ENCODE peak calls at places on chromosomes 16 and 17, in four cellular contexts. P is K562, M is GM23338, I is stomach. X is an unnamed sample.

GRCh38 chr17:55513885-55514590 is 2.8 kb upstream of the SMIM36 start:
- DNase-seq in M (peak), P (peak), I (peak), X (peak)

GRCh38 chr17:55964191-55964590 is 189.1 kb upstream of the ANKFN1 start:
- DNase-seq in I (no peak), M (no peak), P (no peak), X (no peak)

GRCh38 chr16:68902376-68903345 is 59.3 kb downstream of the TANGO6 start:
- DNase-seq in M (peak), I (no peak), P (peak), X (peak)

GRCh38 chr17:596287-596686 is 118.4 kb downstream of the VPS53 start:
- DNase-seq in M (no peak), I (no peak), P (no peak), X (no peak)

GRCh38 chr16:87323727-87324410 is 6.7 kb upstream of the C16orf95 start:
- DNase-seq in M (no peak), I (no peak), P (no peak), X (no peak)

GRCh38 chr16:8611886-8612595 is 9.5 kb upstream of the METTL22 start:
- DNase-seq in M (no peak), I (no peak), P (no peak), X (no peak)

GRCh38 chr17:80272366-80272765 is 11.7 kb downstream of the RNF213 start:
- DNase-seq in M (no peak), I (no peak), P (no peak), X (no peak)

GRCh38 chr17:40361925-40362695 is 2.4 kb downstream of the GJD3 start:
- DNase-seq in I (no peak), M (no peak), P (no peak), X (no peak)

GRCh38 chr16:69467531-69468204 is 43.2 kb downstream of the CYB5B start:
- DNase-seq in M (no peak), I (no peak), P (no peak), X (no peak)

GRCh38 chr16:1941162-1941923 is 1.7 kb downstream of the MSRB1 start:
- DNase-seq in I (no peak), P (peak), M (peak), X (no peak)

GRCh38 chr16:89815639-89816348 is 653 bp downstream of the FANCA start:
- DNase-seq in M (peak), I (no peak), P (no peak), X (no peak)

GRCh38 chr17:82463881-82464566 is 5.5 kb downstream of the NARF start:
- DNase-seq in I (no peak), M (no peak), P (peak), X (no peak)

GRCh38 chr17:59456923-59457615 is 108.3 kb upstream of the DHX40 start:
- DNase-seq in P (no peak), I (no peak), M (no peak), X (no peak)

GRCh38 chr17:81577278-81578000 is 25.3 kb upstream of the FAAP100 start:
- DNase-seq in M (no peak), I (no peak), P (no peak), X (no peak)

GRCh38 chr16:79823644-79824043 is 223.1 kb upstream of the MAF start:
- DNase-seq in M (no peak), P (no peak), I (no peak), X (no peak)

GRCh38 chr17:73309727-73310555 is 1.9 kb downstream of the CDC42EP4 start:
- DNase-seq in I (peak), M (peak), P (no peak), X (peak)

GRCh38 chr17:933168-934083 is 46.1 kb downstream of the NXN start:
- DNase-seq in I (peak), P (peak), M (peak), X (no peak)

GRCh38 chr16:31404353-31405064 is 11.4 kb downstream of the ITGAD start:
- DNase-seq in M (no peak), I (no peak), P (peak), X (no peak)

GRCh38 chr16:6019490-6019991 is 921.9 kb upstream of the EEF2KMT start:
- DNase-seq in M (peak), P (no peak), I (no peak), X (no peak)

GRCh38 chr16:1002399-1003161 is 21.0 kb downstream of the SOX8 start:
- DNase-seq in M (no peak), P (peak), I (peak), X (peak)

GRCh38 chr16:14325921-14326401 is 254.8 kb downstream of the MRTFB start:
- DNase-seq in M (no peak), P (no peak), I (no peak), X (no peak)

GRCh38 chr17:13728751-13729150 is 127.0 kb upstream of the HS3ST3A1 start:
- DNase-seq in P (no peak), I (no peak), M (no peak), X (no peak)

GRCh38 chr17:66549731-66550207 is 247.4 kb downstream of the PRKCA start:
- DNase-seq in P (no peak), I (no peak), M (peak), X (no peak)

GRCh38 chr16:3444032-3444388 is 530 bp downstream of the NAA60 start:
- DNase-seq in P (no peak), M (peak), I (peak), X (peak)

GRCh38 chr16:54242199-54242598 is 44.4 kb downstream of the IRX3 start:
- DNase-seq in M (peak), I (no peak), P (peak), X (no peak)

GRCh38 chr16:49502136-49502881 is 128.7 kb downstream of the C16orf78 start:
- DNase-seq in I (no peak), M (no peak), P (no peak), X (no peak)

GRCh38 chr17:16328997-16329396 is 24.3 kb downstream of the CENPV start:
- DNase-seq in I (no peak), P (no peak), M (peak), X (no peak)

GRCh38 chr16:66400503-66401380 is 26.4 kb upstream of the BEAN1 start:
- DNase-seq in M (no peak), P (no peak), I (no peak), X (no peak)

GRCh38 chr17:29570521-29570920 is 2.0 kb downstream of the TP53I13 start:
- DNase-seq in I (peak), M (no peak), P (no peak), X (peak)

GRCh38 chr17:76268015-76268749 is 3.0 kb downstream of the UBALD2 start:
- DNase-seq in I (peak), M (peak), P (peak), X (peak)

GRCh38 chr17:56029980-56030624 is 123.2 kb upstream of the ANKFN1 start:
- DNase-seq in M (no peak), I (no peak), P (no peak), X (no peak)

DNA sequence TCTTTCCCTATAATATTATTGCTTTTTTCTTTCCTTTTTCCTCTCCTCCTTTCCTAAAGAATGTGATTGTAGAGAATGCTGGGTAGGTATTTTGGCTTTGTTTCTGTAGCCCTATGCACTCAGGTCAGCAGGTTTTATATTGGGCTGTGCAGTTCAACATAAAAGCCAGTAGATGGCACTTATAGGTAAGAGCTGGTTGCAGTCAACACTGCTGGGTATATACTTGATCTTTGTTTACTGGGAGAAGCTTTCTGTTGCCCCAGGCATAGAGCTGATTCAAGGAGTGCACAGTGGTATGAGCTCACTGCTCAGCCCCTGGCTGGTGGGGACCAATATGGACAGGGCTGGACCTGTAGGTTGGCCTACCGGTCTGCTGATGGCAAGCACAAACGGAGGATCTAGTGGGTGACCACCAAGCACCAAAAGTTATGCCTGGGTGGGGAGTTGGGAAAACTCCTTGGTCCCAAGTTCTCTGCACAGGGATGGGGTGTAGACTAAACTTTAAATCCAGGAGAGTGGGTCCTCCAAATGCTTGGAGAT is 378.9 kb downstream of the PMP22 start:
- DNase-seq in P (no peak), I (no peak), M (peak), X (no peak)
- TF ChIP-seq CTCF in P (peak), I (no peak), M (peak), X (no peak)

DNA sequence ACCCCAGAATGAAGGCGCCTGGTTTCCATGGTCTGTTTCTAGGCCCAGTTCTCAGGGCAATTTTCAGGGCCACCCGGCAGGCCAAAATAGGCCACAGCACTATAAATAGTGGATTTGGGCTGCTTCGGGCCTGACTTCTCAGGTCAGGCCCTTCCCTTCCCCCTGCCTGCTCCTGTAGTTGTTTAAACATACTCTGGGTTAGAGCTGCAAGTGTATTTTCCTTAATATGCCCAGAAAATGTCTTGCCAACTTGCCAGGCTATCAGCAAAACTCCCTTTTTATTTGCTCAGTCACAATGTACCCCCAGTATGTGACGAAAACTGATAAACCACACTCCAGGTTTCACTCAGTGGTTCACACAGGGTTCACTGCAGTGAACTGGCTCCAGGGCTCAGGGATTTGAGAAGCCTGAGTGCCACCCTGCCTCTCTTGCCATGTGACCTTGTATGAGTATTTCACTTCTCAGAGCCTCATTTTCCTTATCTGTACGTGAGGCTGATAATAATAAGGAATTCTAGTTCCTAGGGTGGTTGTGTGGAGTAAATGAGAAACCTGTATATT is 76.5 kb downstream of the GPRC5B start:
- DNase-seq in I (peak), P (no peak), M (no peak), X (no peak)
- TF ChIP-seq POLR2AphosphoS5 in I (peak), P (no peak), M (no peak), X (no peak)

GRCh38 chr16:84637709-84638108 is 10.6 kb upstream of the KLHL36 start:
- DNase-seq in I (no peak), P (no peak), M (no peak), X (no peak)
- TF ChIP-seq CTCF in I (no peak), P (no peak), M (no peak), X (no peak)

GRCh38 chr17:42817866-42818265 is 6.2 kb downstream of the BECN1 start:
- DNase-seq in I (no peak), P (no peak), M (no peak), X (no peak)

GRCh38 chr17:42818379-42818778 is 5.7 kb downstream of the BECN1 start:
- DNase-seq in I (no peak), P (no peak), M (no peak), X (no peak)

GRCh38 chr17:42809250-42809649 is 10.6 kb downstream of the CNTD1 start:
- DNase-seq in M (no peak), I (no peak), P (no peak), X (no peak)

GRCh38 chr17:42819939-42820535 is 4.0 kb downstream of the BECN1 start:
- DNase-seq in M (peak), P (peak), I (peak), X (peak)

DNA sequence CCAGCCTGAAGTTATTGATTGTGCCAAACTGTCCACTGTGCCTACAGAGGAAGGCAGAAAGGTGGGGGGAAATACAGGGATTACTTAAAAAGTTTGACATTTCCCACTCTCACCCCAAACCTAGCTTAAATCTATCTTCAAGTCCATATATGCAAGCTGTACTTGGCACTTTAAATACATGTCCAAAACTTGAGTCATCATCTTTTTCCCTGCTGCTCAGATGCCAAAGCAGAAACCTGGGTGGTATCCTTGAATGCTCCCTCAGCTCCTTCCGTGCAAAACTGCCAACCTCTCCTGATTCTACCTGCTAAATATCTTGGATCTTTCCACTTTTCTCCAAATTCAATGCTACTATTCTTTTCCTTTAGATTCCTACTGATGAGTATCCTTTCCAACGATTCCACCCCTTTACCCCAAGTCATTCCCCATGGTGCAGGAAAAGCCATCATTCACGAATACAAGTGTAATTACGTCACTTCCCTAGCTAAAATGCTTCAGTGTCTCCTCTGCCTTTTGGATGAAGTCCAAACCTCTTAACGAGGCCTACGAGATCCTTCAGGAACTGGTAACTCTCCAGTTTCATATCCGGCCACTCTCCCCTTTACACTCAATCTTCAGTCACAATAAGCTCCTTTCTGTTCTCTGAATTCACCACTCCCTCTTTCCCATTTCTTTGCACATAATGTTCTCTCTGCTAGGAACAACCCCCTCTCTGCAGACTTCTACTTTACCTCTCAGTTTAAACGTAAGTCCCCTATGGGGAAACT is 9.3 kb downstream of the BECN1 start:
- DNase-seq in P (no peak), I (no peak), M (no peak), X (no peak)
- TF ChIP-seq POLR2AphosphoS5 in P (no peak), I (no peak), M (no peak), X (no peak)

DNA sequence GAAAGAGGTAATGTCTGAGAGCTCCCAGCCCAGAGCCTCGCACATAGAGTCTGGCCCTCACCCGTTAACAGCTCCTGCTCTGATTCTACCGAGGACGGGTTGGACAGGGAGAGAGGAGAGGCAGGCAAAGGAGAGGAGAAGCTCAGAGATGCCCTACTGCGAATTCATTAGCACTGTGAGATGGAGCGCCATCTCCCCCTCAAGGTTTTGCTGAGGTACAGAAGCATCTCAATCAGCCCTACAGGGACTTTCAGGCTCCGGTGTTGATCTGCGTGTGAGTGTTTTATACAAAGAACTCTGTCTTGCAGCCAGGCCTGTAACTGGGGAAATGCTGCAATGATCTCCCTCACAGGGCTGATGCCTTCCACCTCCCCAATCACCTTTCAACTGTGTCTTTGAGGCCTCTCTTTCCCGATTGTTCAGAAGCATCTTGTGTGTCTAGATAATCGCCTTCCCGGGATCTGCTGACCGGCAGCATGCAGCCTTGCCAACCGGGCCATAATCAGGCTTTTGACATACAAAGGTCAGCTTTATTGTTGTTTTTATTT is 74.8 kb downstream of the IRX6 start:
- DNase-seq in I (no peak), P (no peak), M (peak), X (no peak)
- TF ChIP-seq CTCF in I (no peak), P (no peak), M (peak), X (no peak)

DNA sequence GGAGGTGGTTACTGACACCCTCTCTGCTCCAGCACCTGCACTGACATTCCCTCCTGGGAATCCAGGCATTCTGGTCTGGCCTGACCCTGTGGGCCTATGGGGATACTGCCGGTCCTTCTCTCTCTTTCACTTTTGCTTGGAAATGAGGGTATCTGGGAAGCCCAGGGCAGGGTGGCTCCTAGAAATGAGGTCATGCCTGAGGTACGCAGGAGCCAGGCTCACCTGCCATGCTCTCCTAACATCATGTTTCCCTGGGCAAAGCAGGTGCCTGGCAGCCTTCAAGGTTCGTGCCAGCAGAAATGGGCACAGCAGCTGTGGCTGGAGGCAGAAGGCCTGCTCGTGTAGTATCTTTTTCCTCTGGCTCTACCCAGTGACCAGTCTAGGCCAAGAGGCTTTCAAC is 3.3 kb downstream of the ITGA3 start:
- DNase-seq in I (peak), M (no peak), P (no peak), X (no peak)
- TF ChIP-seq POLR2AphosphoS5 in I (no peak), M (no peak), P (no peak), X (no peak)

DNA sequence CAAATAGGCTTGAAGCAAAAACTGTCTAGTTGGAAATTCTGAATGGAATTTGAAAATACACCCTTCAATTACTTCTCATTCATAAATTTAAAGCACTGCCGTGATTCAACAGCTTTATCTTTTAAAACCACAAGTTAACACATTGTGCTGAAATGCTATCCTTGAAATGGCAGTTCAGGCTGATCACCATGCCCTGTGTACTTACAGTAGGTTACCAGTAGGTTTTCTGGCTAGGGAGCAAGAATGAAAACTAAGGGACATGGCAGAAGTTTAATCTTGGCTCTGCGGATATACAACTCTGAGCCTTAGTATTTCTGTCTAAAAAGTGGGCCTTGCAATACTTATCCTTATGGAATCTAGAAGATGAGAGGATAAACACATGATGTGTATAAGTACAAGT is 28.0 kb downstream of the NXPH3 start:
- DNase-seq in P (no peak), M (no peak), I (no peak), X (no peak)
- TF ChIP-seq CTCF in P (no peak), M (no peak), I (no peak), X (no peak)

GRCh38 chr17:57486978-57487377 is 230.7 kb downstream of the MSI2 start:
- DNase-seq in P (no peak), M (no peak), I (no peak), X (no peak)
- TF ChIP-seq POLR2AphosphoS5 in P (no peak), M (no peak), I (no peak), X (no peak)

GRCh38 chr17:8069587-8069860 is 18.0 kb downstream of the ALOX12B start:
- DNase-seq in M (no peak), I (no peak), P (no peak), X (peak)

GRCh38 chr17:8067806-8068205 is 19.7 kb downstream of the ALOX12B start:
- DNase-seq in M (no peak), P (no peak), I (no peak), X (no peak)

GRCh38 chr17:8064590-8065019 is 22.9 kb downstream of the ALOX12B start:
- DNase-seq in I (no peak), P (no peak), M (no peak), X (no peak)

GRCh38 chr17:8068736-8069586 is 18.6 kb downstream of the ALOX12B start:
- DNase-seq in M (no peak), I (no peak), P (no peak), X (peak)

DNA sequence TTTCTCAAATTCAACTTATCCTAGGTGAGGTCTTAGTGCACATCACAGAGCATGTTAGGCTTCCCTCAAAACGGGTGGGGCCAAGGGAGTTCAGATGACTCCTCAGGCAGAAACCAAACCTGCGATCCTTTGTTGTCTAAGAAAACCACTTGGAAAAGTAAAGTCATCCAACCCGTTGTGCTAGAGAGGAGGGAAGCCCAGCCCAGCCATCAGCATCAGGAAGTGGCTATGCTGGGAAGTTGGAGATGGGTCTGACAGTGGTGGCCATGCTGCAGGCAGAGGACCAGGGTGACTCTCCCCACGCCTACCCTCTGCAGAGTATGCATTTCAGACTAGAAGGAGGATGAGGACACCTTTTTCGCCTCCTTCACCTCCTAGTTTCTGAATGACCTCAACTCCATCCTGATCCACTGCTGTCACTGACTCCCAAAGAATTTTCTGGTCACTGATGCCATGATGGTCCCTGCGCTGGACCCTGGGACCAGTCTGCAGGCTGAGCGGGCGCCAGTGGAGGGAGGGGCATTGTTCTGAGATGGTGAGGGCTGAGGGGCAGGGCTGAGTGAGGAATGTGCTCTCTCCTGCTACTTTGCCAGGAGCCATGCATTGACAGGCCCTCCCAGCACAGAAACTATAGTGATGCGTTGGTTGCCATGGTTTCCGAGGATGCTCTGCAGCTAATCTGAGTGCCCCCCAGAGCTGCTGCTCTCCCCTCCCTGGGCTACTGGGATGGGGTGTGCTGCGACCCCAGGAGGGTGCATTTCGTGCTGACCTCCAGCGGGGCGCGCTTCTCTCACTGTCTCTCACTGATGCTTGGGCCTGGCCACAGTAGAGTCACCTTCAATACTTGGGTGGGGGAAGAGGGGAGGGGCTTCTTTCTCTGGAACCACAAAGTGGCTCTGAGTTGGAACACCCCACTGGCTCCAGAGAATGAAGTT is 20.4 kb downstream of the ALOX12B start:
- DNase-seq in P (no peak), M (peak), I (no peak), X (no peak)
- TF ChIP-seq CTCF in P (no peak), M (peak), I (no peak), X (no peak)